ENCODE peak calls at places on chromosomes 6 and 20, in eight cellular contexts. B is heart right ventricle, P is Peyer's patch, Q is tibial nerve, A is ascending aorta, U is left ventricle myocardium inferior, G is IMR-90, L is thoracic aorta. Z is an unnamed sample. For H3K9me3, the result is how much of the 10 kb centered on the place peaks cover.

GRCh38 chr20:62023935-62024334 is 41.7 kb downstream of the TAF4 start:
- DNase-seq in P (no peak), Q (no peak), B (no peak), L (no peak), G (no peak), U (no peak), A (no peak), Z (no peak)

GRCh38 chr6:157656437-157657005 is 166.5 kb upstream of the SNX9 start:
- DNase-seq in B (no peak), P (no peak), G (peak), L (no peak), Q (no peak), A (no peak), U (no peak), Z (no peak)

GRCh38 chr6:73665686-73666319 is 12.0 kb upstream of the SLC17A5 start:
- DNase-seq in Q (no peak), U (no peak), L (no peak), P (no peak), G (peak), B (no peak), A (no peak), Z (no peak)

GRCh38 chr6:84791233-84791632 is 26.8 kb upstream of the TBX18 start:
- DNase-seq in B (no peak), U (no peak), L (no peak), Q (no peak), A (no peak), P (no peak), G (no peak), Z (no peak)

GRCh38 chr20:16171180-16171579 is 402.1 kb downstream of the KIF16B start:
- DNase-seq in A (no peak), P (no peak), G (no peak), L (no peak), U (no peak), Q (no peak), B (no peak), Z (no peak)

GRCh38 chr6:76347539-76347938 is 275.1 kb upstream of the IMPG1 start:
- DNase-seq in B (no peak), U (no peak), Q (no peak), L (no peak), P (no peak), G (no peak), A (no peak), Z (no peak)

GRCh38 chr6:44268095-44268628 is 2.1 kb upstream of the TMEM151B start:
- DNase-seq in G (peak), B (no peak), A (no peak), L (no peak), Q (peak), P (peak), U (no peak), Z (no peak)

GRCh38 chr20:58420798-58421496 is 31.9 kb downstream of the VAPB start:
- DNase-seq in G (peak), B (no peak), P (no peak), U (no peak), Q (no peak), L (no peak), A (no peak), Z (no peak)

GRCh38 chr6:155013457-155013876 is 18.4 kb downstream of the TIAM2 start:
- DNase-seq in U (no peak), B (no peak), G (peak), A (peak), Q (no peak), L (no peak), P (no peak), Z (no peak)

GRCh38 chr6:146974346-146974745 is 229.9 kb upstream of the STXBP5 start:
- DNase-seq in P (no peak), B (no peak), Q (no peak), A (no peak), U (no peak), L (no peak), G (no peak), Z (no peak)

GRCh38 chr20:3313681-3314080 is 74.7 kb upstream of the SLC4A11 start:
- DNase-seq in A (no peak), U (no peak), G (no peak), B (no peak), P (no peak), L (no peak), Q (no peak), Z (no peak)

GRCh38 chr6:101249470-101249869 is 144.0 kb upstream of the GRIK2 start:
- DNase-seq in L (no peak), A (no peak), P (no peak), U (no peak), B (no peak), G (no peak), Q (no peak), Z (no peak)

GRCh38 chr20:408843-409696 is 971 bp downstream of the RBCK1 start:
- DNase-seq in L (no peak), B (no peak), Q (no peak), U (no peak), A (no peak), P (no peak), G (no peak), Z (no peak)

GRCh38 chr20:63066506-63067265 is 59.9 kb upstream of the BHLHE23 start:
- DNase-seq in G (no peak), L (no peak), P (no peak), B (no peak), A (no peak), U (peak), Q (no peak), Z (no peak)

GRCh38 chr20:33526769-33527168 is 36.9 kb downstream of the CBFA2T2 start:
- DNase-seq in A (no peak), Q (no peak), B (no peak), L (no peak), U (no peak), P (no peak), G (no peak), Z (no peak)

GRCh38 chr20:57651977-57652864 is 32.0 kb upstream of the ZBP1 start:
- DNase-seq in U (no peak), A (peak), G (no peak), Q (peak), L (no peak), P (peak), B (peak), Z (peak)

GRCh38 chr20:49310695-49311094 is 32.8 kb upstream of the ZNFX1 start:
- DNase-seq in B (no peak), U (no peak), P (no peak), A (no peak), G (peak), Q (no peak), L (no peak), Z (no peak)

GRCh38 chr6:138833819-138834539 is 38.1 kb downstream of the ECT2L start:
- DNase-seq in U (peak), A (no peak), G (no peak), Q (no peak), P (no peak), B (peak), L (no peak), Z (no peak)

GRCh38 chr6:56570434-56571359 is 72.0 kb downstream of the DST start:
- DNase-seq in L (no peak), Q (no peak), A (no peak), B (no peak), P (no peak), G (peak), U (no peak), Z (no peak)

GRCh38 chr6:158019416-158019815 is 37.8 kb downstream of the SYNJ2 start:
- DNase-seq in L (no peak), G (no peak), Q (no peak), U (peak), B (no peak), P (no peak), A (no peak), Z (no peak)

GRCh38 chr6:73803562-73804221 is 107.7 kb downstream of the CD109 start:
- DNase-seq in B (no peak), Q (no peak), G (peak), L (no peak), U (no peak), A (no peak), P (no peak), Z (no peak)

GRCh38 chr6:146990821-146991798 is 213.1 kb upstream of the STXBP5 start:
- DNase-seq in B (no peak), U (no peak), Q (no peak), P (no peak), G (peak), A (no peak), L (no peak), Z (no peak)

GRCh38 chr6:113774122-113774835 is 82.9 kb upstream of the MARCKS start:
- DNase-seq in A (no peak), Q (no peak), U (no peak), B (no peak), G (peak), L (no peak), P (no peak), Z (no peak)

GRCh38 chr6:41785254-41785653 is 2.2 kb upstream of the TOMM6 start:
- DNase-seq in B (no peak), U (peak), A (no peak), L (no peak), G (no peak), Q (no peak), P (no peak), Z (no peak)

GRCh38 chr6:145080651-145081050 is 654.7 kb downstream of the EPM2A start:
- DNase-seq in G (no peak), B (no peak), A (no peak), Q (no peak), U (no peak), L (no peak), P (no peak), Z (no peak)

GRCh38 chr6:108167449-108167903 is 1.7 kb downstream of the NR2E1 start:
- DNase-seq in P (no peak), B (no peak), U (no peak), L (no peak), A (peak), Q (no peak), G (no peak), Z (no peak)

GRCh38 chr20:38246357-38247165 is 14.0 kb downstream of the KIAA1755 start:
- DNase-seq in U (no peak), G (no peak), Q (no peak), A (no peak), L (no peak), B (peak), P (no peak), Z (no peak)

GRCh38 chr20:63420359-63421093 is 51.9 kb downstream of the KCNQ2 start:
- DNase-seq in P (no peak), B (no peak), U (no peak), G (no peak), Q (no peak), L (no peak), A (no peak), Z (no peak)

GRCh38 chr20:431012-431904 is 23.2 kb downstream of the RBCK1 start:
- DNase-seq in P (peak), B (peak), L (no peak), G (peak), A (peak), Q (peak), U (peak), Z (no peak)

GRCh38 chr6:31299947-31300346 is 28.1 kb upstream of the HLA-C start:
- DNase-seq in L (no peak), G (no peak), B (no peak), Q (no peak), P (no peak), A (no peak), U (no peak), Z (no peak)

GRCh38 chr6:2875840-2876207 is 27.3 kb downstream of the SERPINB9 start:
- DNase-seq in Q (no peak), L (no peak), A (no peak), B (no peak), U (peak), P (peak), G (no peak), Z (no peak)

GRCh38 chr6:45314146-45314545 is 14.0 kb upstream of the RUNX2 start:
- DNase-seq in P (no peak), L (no peak), G (no peak), U (no peak), Q (no peak), A (no peak), B (no peak), Z (no peak)

GRCh38 chr6:166025149-166025898 is 142.3 kb downstream of the TBXT start:
- DNase-seq in U (peak), L (no peak), P (no peak), B (no peak), Q (no peak), A (no peak), G (peak), Z (no peak)

GRCh38 chr6:111552999-111553398 is 52.7 kb downstream of the TRAF3IP2 start:
- DNase-seq in U (no peak), G (no peak), B (no peak), A (no peak), Q (no peak), L (no peak), P (no peak), Z (no peak)

GRCh38 chr20:6974819-6975218 is 207.3 kb downstream of the BMP2 start:
- DNase-seq in B (no peak), Q (no peak), U (no peak), L (no peak), P (no peak), G (no peak), A (no peak), Z (no peak)

GRCh38 chr6:87237804-87238203 is 82.4 kb downstream of the ZNF292 start:
- DNase-seq in P (no peak), Q (no peak), G (peak), U (no peak), A (no peak), L (no peak), B (no peak), Z (no peak)
- TF ChIP-seq CTCF in P (peak), Q (peak), G (peak), U (peak), A (peak), L (peak), B (peak), Z (peak)

GRCh38 chr20:19426356-19426755 is 213.9 kb downstream of the SLC24A3 start:
- DNase-seq in L (no peak), G (no peak), B (no peak), U (no peak), A (no peak), P (no peak), Q (no peak), Z (no peak)

GRCh38 chr20:19427480-19427879 is 215.0 kb downstream of the SLC24A3 start:
- DNase-seq in B (no peak), U (no peak), Q (no peak), P (no peak), A (no peak), L (no peak), G (no peak), Z (no peak)

GRCh38 chr20:19431308-19431685 is 218.9 kb downstream of the SLC24A3 start:
- DNase-seq in L (no peak), U (no peak), G (no peak), P (no peak), Q (no peak), B (no peak), A (no peak), Z (no peak)

GRCh38 chr20:19430641-19431307 is 218.3 kb downstream of the SLC24A3 start:
- DNase-seq in U (no peak), L (no peak), G (no peak), B (no peak), Q (no peak), A (no peak), P (no peak), Z (no peak)

GRCh38 chr20:19427913-19428800 is 215.7 kb downstream of the SLC24A3 start:
- DNase-seq in A (no peak), B (no peak), P (no peak), U (no peak), Q (no peak), G (no peak), L (no peak), Z (no peak)
- H3K9me3 ChIP-seq in A (under half), B (under half), P (under half), U (under half), Q (under half), G (under half), L (under half), Z (under half)

DNA sequence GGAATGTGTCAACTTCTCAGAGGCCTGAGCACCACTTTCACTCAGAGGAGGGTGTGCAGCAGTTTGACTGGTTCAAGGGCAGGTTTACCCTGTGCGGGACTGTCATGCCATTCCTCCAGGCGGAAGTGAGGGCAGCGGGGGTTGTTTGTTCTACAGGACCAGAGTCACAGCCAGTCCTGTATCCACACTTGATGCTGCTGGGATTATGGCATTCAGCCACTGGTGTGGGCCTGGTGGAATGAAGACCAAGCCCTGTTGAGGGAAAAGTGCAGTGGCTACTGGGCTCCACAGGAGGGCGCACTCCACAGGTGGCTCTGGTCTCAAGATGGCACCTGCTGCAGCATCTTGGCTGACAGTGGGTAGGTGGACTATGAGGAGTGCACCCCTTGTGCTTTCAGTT is 14.8 kb downstream of the SEMG2 start:
- DNase-seq in Q (no peak), L (no peak), U (no peak), G (no peak), P (no peak), A (no peak), B (no peak), Z (no peak)
- TF ChIP-seq CTCF in Q (no peak), L (no peak), U (no peak), G (peak), P (no peak), A (no peak), B (no peak), Z (no peak)

DNA sequence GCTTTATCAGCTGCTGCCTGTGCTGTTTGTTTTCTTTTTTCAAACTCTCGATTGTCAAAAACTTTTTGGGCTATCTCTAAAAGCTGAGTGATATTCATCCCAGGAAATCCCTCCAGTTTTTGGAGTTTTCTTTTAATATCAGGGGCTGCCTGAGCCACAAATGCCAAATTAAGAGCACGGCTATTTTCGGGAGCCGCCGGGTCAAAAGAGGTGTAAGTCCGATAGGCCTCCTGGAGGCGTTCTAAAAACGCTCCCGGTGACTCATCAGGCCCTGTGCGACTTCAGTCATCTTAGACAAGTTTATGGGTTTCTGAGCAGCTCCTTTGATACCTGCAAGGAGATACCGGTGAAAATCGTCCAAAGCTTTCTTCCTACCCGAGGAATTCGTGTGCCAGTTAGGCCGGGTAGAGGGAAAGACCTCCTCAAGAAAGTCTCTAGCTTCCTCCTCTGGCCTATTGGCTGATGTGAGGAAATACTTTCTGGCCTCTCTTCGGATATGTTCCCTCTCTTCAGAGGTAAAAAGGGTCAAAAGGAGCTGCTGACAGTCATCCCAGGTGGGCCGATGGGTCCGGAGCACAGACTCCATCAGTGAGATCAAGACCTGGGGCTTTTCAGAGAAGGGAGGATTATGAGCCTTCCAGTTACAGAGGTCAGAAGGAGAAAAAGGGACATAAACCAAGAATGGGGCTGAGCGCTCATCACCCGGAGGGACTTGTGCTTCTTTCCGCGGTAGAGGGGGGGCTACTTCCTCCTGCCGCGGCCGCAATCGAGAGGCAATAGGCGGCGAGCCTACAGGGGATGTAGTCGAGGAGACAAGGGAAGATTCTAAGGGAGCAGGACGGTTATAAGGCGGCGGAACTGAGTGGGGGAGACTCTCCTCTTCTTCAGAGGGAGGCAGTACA is 151.1 kb downstream of the TRIM27 start:
- DNase-seq in L (no peak), U (no peak), G (no peak), P (no peak), B (no peak), A (no peak), Q (no peak), Z (no peak)
- H3K9me3 ChIP-seq in L (under half), U (under half), G (under half), P (under half), B (under half), A (under half), Q (under half), Z (under half)

DNA sequence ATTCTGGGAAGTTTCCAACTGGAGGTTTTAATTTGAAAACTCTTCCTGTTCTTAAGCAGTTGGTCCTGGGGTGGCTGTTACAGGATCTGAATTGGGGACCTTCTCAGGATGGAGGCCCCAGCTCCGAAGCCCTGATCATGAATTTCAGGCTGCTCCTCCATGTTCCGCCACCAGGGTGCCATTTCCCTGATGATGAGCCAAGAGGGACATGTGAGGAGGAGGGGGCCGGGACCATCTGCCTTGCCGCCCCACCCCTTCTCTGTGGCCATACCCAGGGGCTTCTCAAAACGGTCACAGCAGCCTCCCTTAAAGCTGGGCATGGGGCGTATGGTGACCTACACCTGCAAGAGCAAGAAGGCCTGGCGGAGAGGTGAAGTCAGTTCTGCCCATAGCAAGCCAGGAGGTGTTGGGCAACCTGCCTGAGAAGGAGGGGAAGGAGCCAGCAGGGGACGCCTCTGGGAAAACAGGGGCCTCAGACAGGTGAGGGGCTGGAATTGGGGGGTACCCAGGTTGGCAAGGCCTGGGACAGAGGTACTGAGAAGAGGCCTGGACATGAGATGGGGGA is 3.6 kb upstream of the BAK1 start:
- DNase-seq in U (no peak), B (no peak), Q (no peak), A (no peak), G (no peak), P (no peak), L (no peak), Z (no peak)
- TF ChIP-seq CTCF in U (peak), B (no peak), Q (peak), A (no peak), G (peak), P (peak), L (no peak), Z (no peak)

Z was measured in right atrium auricular region.